ENCODE peak calls at places on chromosomes 5 and 9, in seven cellular contexts. N, A, I, Q, L, F and C are unnamed samples.

GRCh38 chr9:125393426-125393825 is 131.8 kb downstream of the GAPVD1 start:
- DNase-seq in N (no peak), A (peak; percentile 56), I (no peak), Q (no peak), L (no peak), F (no peak), C (peak; percentile 62)

GRCh38 chr9:91023741-91024140 is 222.1 kb downstream of the SYK start:
- DNase-seq in N (no peak), A (no peak), I (no peak), Q (no peak), L (no peak), F (no peak), C (no peak)

GRCh38 chr9:136538599-136539426 is 7.0 kb downstream of the NOTCH1 start:
- DNase-seq in N (no peak), A (peak; percentile 84), I (no peak), Q (no peak), L (no peak), F (no peak), C (no peak)

GRCh38 chr5:136769900-136770684 is 404.7 kb upstream of the TRPC7 start:
- DNase-seq in N (peak; percentile 68), A (peak; percentile 63), I (peak; percentile 71), Q (peak; percentile 80), L (peak; percentile 89), F (peak; percentile 73), C (peak; percentile 61)

GRCh38 chr5:109590799-109591198 is 98.9 kb upstream of the MAN2A1 start:
- DNase-seq in N (no peak), A (no peak), I (no peak), Q (no peak), L (no peak), F (no peak), C (no peak)

GRCh38 chr5:95878417-95879323 is 56.1 kb upstream of the GLRX start:
- DNase-seq in N (no peak), A (no peak), I (no peak), Q (no peak), L (no peak), F (no peak), C (no peak)

GRCh38 chr5:149528661-149529060 is 22.6 kb downstream of the CSNK1A1 start:
- DNase-seq in N (no peak), A (no peak), I (no peak), Q (no peak), L (no peak), F (no peak), C (no peak)

GRCh38 chr5:129171194-129171944 is 76.8 kb downstream of the ISOC1 start:
- DNase-seq in N (no peak), A (no peak), I (no peak), Q (no peak), L (no peak), F (no peak), C (no peak)

GRCh38 chr9:18479405-18479804 is 5.5 kb downstream of the ADAMTSL1 start:
- DNase-seq in N (no peak), A (no peak), I (no peak), Q (no peak), L (no peak), F (no peak), C (no peak)

GRCh38 chr5:32583582-32584232 is 1.6 kb upstream of the SUB1 start:
- DNase-seq in N (no peak), A (peak; percentile 73), I (peak; percentile 56), Q (no peak), L (no peak), F (no peak), C (no peak)

GRCh38 chr5:159051431-159052281 is 48.1 kb downstream of the EBF1 start:
- DNase-seq in N (peak; percentile 39), A (peak; percentile 41), I (peak; percentile 62), Q (peak; percentile 80), L (no peak), F (no peak), C (no peak)

GRCh38 chr5:124628721-124629596 is 117.5 kb downstream of the ZNF608 start:
- DNase-seq in N (no peak), A (no peak), I (peak; percentile 83), Q (peak; percentile 25), L (peak; percentile 98), F (no peak), C (peak; percentile 98)

GRCh38 chr9:131892162-131892707 is 152.4 kb upstream of the RAPGEF1 start:
- DNase-seq in N (no peak), A (no peak), I (no peak), Q (no peak), L (peak; percentile 39), F (no peak), C (no peak)

GRCh38 chr5:110784901-110785300 is 46.1 kb downstream of the SLC25A46 start:
- DNase-seq in N (no peak), A (no peak), I (no peak), Q (no peak), L (peak; percentile 9), F (no peak), C (no peak)

DNA sequence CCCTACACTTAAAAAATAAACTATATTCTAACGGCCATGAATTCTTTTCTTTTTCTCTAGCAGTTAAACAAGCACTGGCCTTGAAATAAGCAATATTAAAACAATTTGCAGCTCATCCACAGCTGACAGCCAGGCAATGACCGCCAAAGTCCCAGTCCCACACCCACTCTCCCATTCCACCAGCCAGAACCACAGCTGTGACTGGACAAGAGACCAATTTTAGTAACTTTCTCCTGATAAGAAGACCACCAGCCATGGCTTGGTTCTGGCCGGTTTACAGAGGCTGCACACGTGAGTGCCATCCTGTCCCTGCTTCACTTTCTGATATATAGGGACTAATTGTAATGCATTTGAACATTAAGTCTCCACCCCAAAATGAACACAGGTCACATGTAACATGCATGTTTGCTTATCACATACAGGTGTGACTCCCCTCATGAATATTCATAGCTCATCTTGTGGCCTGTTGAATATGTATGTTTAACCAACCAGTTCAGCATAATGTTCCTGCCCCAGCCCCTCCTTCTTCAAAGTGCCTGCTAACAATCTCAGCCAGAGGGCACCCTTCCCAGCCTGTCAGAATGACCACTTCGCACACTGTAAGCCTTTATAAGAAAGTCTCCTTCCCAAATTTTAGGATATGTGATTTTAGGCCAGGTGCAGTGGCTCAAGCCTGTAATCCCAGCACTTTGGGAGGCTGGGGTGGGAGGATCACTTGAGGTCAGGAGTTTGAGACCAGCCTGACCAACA is 23.9 kb upstream of the FANCC start:
- DNase-seq in N (no peak), A (no peak), I (no peak), Q (no peak), L (peak; percentile 31), F (no peak), C (no peak)
- TF ChIP-seq CTCF in N (no peak), A (peak; percentile 6), I (no peak), Q (no peak), L (no peak), F (no peak), C (peak; percentile 48)

GRCh38 chr9:5455181-5455580 is 4.8 kb downstream of the CD274 start:
- DNase-seq in N (no peak), A (no peak), I (no peak), Q (no peak), L (peak; percentile 64), F (no peak), C (peak; percentile 76)

GRCh38 chr9:5452286-5452609 is 1.9 kb downstream of the CD274 start:
- DNase-seq in N (no peak), A (no peak), I (peak; percentile 51), Q (no peak), L (no peak), F (no peak), C (no peak)

GRCh38 chr9:5450360-5451051 is at the start of gene CD274:
- DNase-seq in N (peak; percentile 94), A (peak; percentile 52), I (peak; percentile 95), Q (peak; percentile 80), L (peak; percentile 92), F (peak; percentile 24), C (peak; percentile 86)

GRCh38 chr9:5453004-5453403 is 2.7 kb downstream of the CD274 start:
- DNase-seq in N (no peak), A (no peak), I (no peak), Q (no peak), L (no peak), F (no peak), C (no peak)

GRCh38 chr9:5453673-5454072 is 3.3 kb downstream of the CD274 start:
- DNase-seq in N (no peak), A (no peak), I (no peak), Q (no peak), L (no peak), F (no peak), C (no peak)
- TF ChIP-seq CTCF in N (no peak), A (no peak), I (no peak), Q (no peak), L (no peak), F (no peak), C (no peak)

DNA sequence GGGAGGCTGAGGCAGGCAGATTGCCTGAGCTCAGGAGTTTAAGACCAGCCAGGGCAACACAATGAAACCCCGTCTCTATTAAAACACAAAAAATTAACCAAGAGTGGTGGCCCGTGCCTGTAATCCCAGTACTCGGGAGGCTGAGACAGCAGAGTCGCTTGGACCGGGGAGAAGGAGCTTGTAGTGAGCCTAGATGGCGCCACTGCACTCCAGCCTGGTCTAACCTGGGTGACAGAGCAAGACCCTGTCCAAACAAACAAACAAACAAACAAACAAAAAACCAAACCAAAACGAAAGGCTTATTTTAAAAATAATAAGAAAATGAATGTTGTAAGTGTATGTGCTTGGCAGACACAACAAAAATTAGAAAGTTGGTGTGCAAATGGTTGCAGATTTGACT is 536.3 kb upstream of the PTPRD start:
- DNase-seq in N (no peak), A (no peak), I (peak; percentile 28), Q (peak; percentile 13), L (peak; percentile 10), F (no peak), C (no peak)
- TF ChIP-seq CTCF in N (no peak), A (peak; percentile 21), I (peak; percentile 49), Q (no peak), L (no peak), F (peak; percentile 24), C (no peak)

GRCh38 chr5:113447651-113448050 is 12.9 kb upstream of the TSSK1B start:
- DNase-seq in N (no peak), A (no peak), I (peak; percentile 10), Q (no peak), L (no peak), F (no peak), C (peak; percentile 8)
- TF ChIP-seq CTCF in N (no peak), A (no peak), I (no peak), Q (peak; percentile 11), L (no peak), F (peak; percentile 25), C (peak; percentile 61)

GRCh38 chr5:1244976-1245375 is 19.8 kb downstream of the SLC6A18 start:
- DNase-seq in N (no peak), A (no peak), I (peak; percentile 39), Q (no peak), L (no peak), F (no peak), C (no peak)
- TF ChIP-seq CTCF in N (no peak), A (no peak), I (peak; percentile 41), Q (no peak), L (no peak), F (no peak), C (no peak)